ENCODE peak calls at places on chromosomes 13 and 19, in nine cellular contexts. One of them, this sample, is unnamed.

GRCh38 chr19:46408611-46409039 is 4.7 kb downstream of the CCDC8 start:
- DNase-seq in HL-60: no peak
- DNase-seq in neural progenitor cell: peak
- DNase-seq in ovary: peak
- DNase-seq in GM23338: no peak
- DNase-seq in right lobe of liver: no peak
- DNase-seq in psoas muscle: peak
- DNase-seq in dorsolateral prefrontal cortex: no peak
- DNase-seq in brain microvascular endothelial cell: no peak
- DNase-seq in this sample: peak

GRCh38 chr19:44876930-44877530 is 14.0 kb upstream of the TOMM40 start:
- DNase-seq in HL-60: peak
- DNase-seq in brain microvascular endothelial cell: no peak
- DNase-seq in neural progenitor cell: no peak
- DNase-seq in right lobe of liver: no peak
- DNase-seq in dorsolateral prefrontal cortex: no peak
- DNase-seq in psoas muscle: no peak
- DNase-seq in GM23338: no peak
- DNase-seq in ovary: no peak
- DNase-seq in this sample: no peak

GRCh38 chr19:51016798-51017683 is 2.5 kb downstream of the KLK10 start:
- DNase-seq in right lobe of liver: peak
- DNase-seq in brain microvascular endothelial cell: peak
- DNase-seq in dorsolateral prefrontal cortex: peak
- DNase-seq in HL-60: no peak
- DNase-seq in ovary: peak
- DNase-seq in neural progenitor cell: peak
- DNase-seq in psoas muscle: no peak
- DNase-seq in GM23338: peak
- DNase-seq in this sample: peak

GRCh38 chr19:45442927-45443461 is 19.3 kb upstream of the ERCC1 start:
- DNase-seq in psoas muscle: peak
- DNase-seq in GM23338: peak
- DNase-seq in dorsolateral prefrontal cortex: no peak
- DNase-seq in neural progenitor cell: peak
- DNase-seq in ovary: no peak
- DNase-seq in right lobe of liver: peak
- DNase-seq in brain microvascular endothelial cell: peak
- DNase-seq in HL-60: peak
- DNase-seq in this sample: peak

GRCh38 chr19:55087542-55087935 is 11.9 kb downstream of the EPS8L1 start:
- DNase-seq in brain microvascular endothelial cell: no peak
- DNase-seq in dorsolateral prefrontal cortex: no peak
- DNase-seq in right lobe of liver: no peak
- DNase-seq in HL-60: no peak
- DNase-seq in psoas muscle: no peak
- DNase-seq in ovary: no peak
- DNase-seq in neural progenitor cell: no peak
- DNase-seq in GM23338: peak
- DNase-seq in this sample: no peak

GRCh38 chr13:45257638-45258338 is 56.9 kb upstream of the KCTD4 start:
- DNase-seq in brain microvascular endothelial cell: no peak
- DNase-seq in right lobe of liver: no peak
- DNase-seq in dorsolateral prefrontal cortex: no peak
- DNase-seq in GM23338: no peak
- DNase-seq in neural progenitor cell: no peak
- DNase-seq in psoas muscle: no peak
- DNase-seq in HL-60: no peak
- DNase-seq in ovary: no peak
- DNase-seq in this sample: no peak

GRCh38 chr19:1466461-1467227 is 12.4 kb downstream of the C19orf25 start:
- DNase-seq in HL-60: no peak
- DNase-seq in brain microvascular endothelial cell: no peak
- DNase-seq in dorsolateral prefrontal cortex: no peak
- DNase-seq in neural progenitor cell: peak
- DNase-seq in ovary: no peak
- DNase-seq in right lobe of liver: peak
- DNase-seq in psoas muscle: peak
- DNase-seq in GM23338: no peak
- DNase-seq in this sample: no peak

GRCh38 chr19:43504426-43505185 is at the start of gene PHLDB3:
- DNase-seq in ovary: peak
- DNase-seq in GM23338: peak
- DNase-seq in neural progenitor cell: no peak
- DNase-seq in dorsolateral prefrontal cortex: no peak
- DNase-seq in HL-60: no peak
- DNase-seq in brain microvascular endothelial cell: no peak
- DNase-seq in psoas muscle: peak
- DNase-seq in right lobe of liver: peak
- DNase-seq in this sample: peak

GRCh38 chr19:53517114-53517741 is 20.7 kb upstream of the ZNF331 start:
- DNase-seq in GM23338: no peak
- DNase-seq in dorsolateral prefrontal cortex: no peak
- DNase-seq in right lobe of liver: no peak
- DNase-seq in ovary: no peak
- DNase-seq in HL-60: no peak
- DNase-seq in brain microvascular endothelial cell: no peak
- DNase-seq in psoas muscle: no peak
- DNase-seq in neural progenitor cell: no peak
- DNase-seq in this sample: no peak

GRCh38 chr13:45872574-45872973 is 21.0 kb upstream of the SIAH3 start:
- DNase-seq in brain microvascular endothelial cell: no peak
- DNase-seq in GM23338: no peak
- DNase-seq in ovary: no peak
- DNase-seq in neural progenitor cell: no peak
- DNase-seq in right lobe of liver: no peak
- DNase-seq in dorsolateral prefrontal cortex: no peak
- DNase-seq in HL-60: no peak
- DNase-seq in psoas muscle: no peak
- DNase-seq in this sample: no peak

GRCh38 chr19:13848811-13849241 is 28.1 kb upstream of the NANOS3 start:
- DNase-seq in ovary: no peak
- DNase-seq in psoas muscle: no peak
- DNase-seq in GM23338: no peak
- DNase-seq in brain microvascular endothelial cell: no peak
- DNase-seq in neural progenitor cell: no peak
- DNase-seq in HL-60: no peak
- DNase-seq in right lobe of liver: no peak
- DNase-seq in dorsolateral prefrontal cortex: no peak
- DNase-seq in this sample: no peak

GRCh38 chr13:39451301-39451700 is 151.7 kb downstream of the LHFPL6 start:
- DNase-seq in neural progenitor cell: no peak
- DNase-seq in brain microvascular endothelial cell: no peak
- DNase-seq in ovary: no peak
- DNase-seq in right lobe of liver: no peak
- DNase-seq in dorsolateral prefrontal cortex: no peak
- DNase-seq in GM23338: no peak
- DNase-seq in psoas muscle: no peak
- DNase-seq in HL-60: peak
- DNase-seq in this sample: no peak

GRCh38 chr13:28657784-28658538 is 969 bp upstream of the POMP start:
- DNase-seq in dorsolateral prefrontal cortex: no peak
- DNase-seq in neural progenitor cell: peak
- DNase-seq in right lobe of liver: no peak
- DNase-seq in ovary: no peak
- DNase-seq in GM23338: no peak
- DNase-seq in psoas muscle: no peak
- DNase-seq in brain microvascular endothelial cell: no peak
- DNase-seq in HL-60: peak
- DNase-seq in this sample: no peak

GRCh38 chr13:72953391-72953960 is 105.3 kb upstream of the KLF5 start:
- DNase-seq in psoas muscle: no peak
- DNase-seq in ovary: no peak
- DNase-seq in GM23338: no peak
- DNase-seq in right lobe of liver: no peak
- DNase-seq in neural progenitor cell: no peak
- DNase-seq in dorsolateral prefrontal cortex: no peak
- DNase-seq in HL-60: no peak
- DNase-seq in brain microvascular endothelial cell: no peak
- DNase-seq in this sample: peak

GRCh38 chr13:49098771-49099512 is 121.2 kb upstream of the MLNR start:
- DNase-seq in right lobe of liver: no peak
- DNase-seq in neural progenitor cell: peak
- DNase-seq in GM23338: peak
- DNase-seq in HL-60: no peak
- DNase-seq in psoas muscle: no peak
- DNase-seq in dorsolateral prefrontal cortex: no peak
- DNase-seq in ovary: no peak
- DNase-seq in brain microvascular endothelial cell: no peak
- DNase-seq in this sample: no peak
- TF ChIP-seq CTCF in right lobe of liver: peak
- TF ChIP-seq CTCF in neural progenitor cell: peak
- TF ChIP-seq CTCF in GM23338: peak
- TF ChIP-seq CTCF in HL-60: peak
- TF ChIP-seq CTCF in psoas muscle: peak
- TF ChIP-seq CTCF in dorsolateral prefrontal cortex: peak
- TF ChIP-seq CTCF in ovary: no peak
- TF ChIP-seq CTCF in brain microvascular endothelial cell: peak
- TF ChIP-seq CTCF in this sample: peak

GRCh38 chr19:8251025-8251472 is 41.9 kb downstream of the CERS4 start:
- DNase-seq in HL-60: no peak
- DNase-seq in psoas muscle: peak
- DNase-seq in dorsolateral prefrontal cortex: peak
- DNase-seq in right lobe of liver: peak
- DNase-seq in GM23338: no peak
- DNase-seq in brain microvascular endothelial cell: no peak
- DNase-seq in neural progenitor cell: no peak
- DNase-seq in ovary: peak
- DNase-seq in this sample: peak

GRCh38 chr19:8253678-8254077 is 44.5 kb downstream of the CERS4 start:
- DNase-seq in neural progenitor cell: no peak
- DNase-seq in brain microvascular endothelial cell: no peak
- DNase-seq in dorsolateral prefrontal cortex: no peak
- DNase-seq in GM23338: no peak
- DNase-seq in ovary: no peak
- DNase-seq in right lobe of liver: no peak
- DNase-seq in HL-60: no peak
- DNase-seq in psoas muscle: no peak
- DNase-seq in this sample: no peak

GRCh38 chr19:8252922-8253589 is 43.9 kb downstream of the CERS4 start:
- DNase-seq in dorsolateral prefrontal cortex: peak
- DNase-seq in ovary: peak
- DNase-seq in brain microvascular endothelial cell: peak
- DNase-seq in HL-60: peak
- DNase-seq in GM23338: peak
- DNase-seq in psoas muscle: peak
- DNase-seq in right lobe of liver: peak
- DNase-seq in neural progenitor cell: peak
- DNase-seq in this sample: peak

GRCh38 chr19:8248348-8249328 is 39.5 kb downstream of the CERS4 start:
- DNase-seq in dorsolateral prefrontal cortex: no peak
- DNase-seq in HL-60: no peak
- DNase-seq in brain microvascular endothelial cell: no peak
- DNase-seq in GM23338: no peak
- DNase-seq in ovary: no peak
- DNase-seq in psoas muscle: no peak
- DNase-seq in neural progenitor cell: no peak
- DNase-seq in right lobe of liver: no peak
- DNase-seq in this sample: no peak

DNA sequence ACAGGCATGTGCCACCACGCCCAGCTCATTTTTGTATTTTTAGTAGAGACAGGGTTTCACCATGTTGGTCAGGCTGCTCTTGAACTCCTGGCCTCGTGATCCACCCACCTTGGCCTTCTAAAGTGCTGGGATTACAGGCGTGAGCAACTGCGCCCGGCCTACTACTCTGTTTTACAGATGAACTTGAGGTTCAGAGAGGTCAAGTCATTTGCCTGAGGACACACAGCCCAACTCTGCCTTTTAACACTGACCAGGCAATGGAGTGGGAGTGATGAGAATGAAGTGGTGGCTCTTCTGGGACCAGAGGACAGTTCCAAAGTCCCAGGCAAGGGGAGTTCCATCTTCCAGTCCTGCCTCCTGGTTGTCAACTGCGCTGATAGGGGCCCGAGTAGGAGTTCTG is 41.4 kb downstream of the CERS4 start:
- DNase-seq in GM23338: no peak
- DNase-seq in brain microvascular endothelial cell: no peak
- DNase-seq in ovary: no peak
- DNase-seq in neural progenitor cell: no peak
- DNase-seq in HL-60: no peak
- DNase-seq in dorsolateral prefrontal cortex: no peak
- DNase-seq in psoas muscle: no peak
- DNase-seq in right lobe of liver: no peak
- DNase-seq in this sample: no peak
- H3K27ac ChIP-seq in GM23338: no peak
- H3K27ac ChIP-seq in brain microvascular endothelial cell: no peak
- H3K27ac ChIP-seq in ovary: no peak
- H3K27ac ChIP-seq in neural progenitor cell: no peak
- H3K27ac ChIP-seq in HL-60: no peak
- H3K27ac ChIP-seq in dorsolateral prefrontal cortex: peak
- H3K27ac ChIP-seq in psoas muscle: peak
- H3K27ac ChIP-seq in right lobe of liver: peak
- H3K27ac ChIP-seq in this sample: peak

GRCh38 chr13:42498521-42498920 is 75.4 kb upstream of the TNFSF11 start:
- DNase-seq in ovary: no peak
- DNase-seq in dorsolateral prefrontal cortex: no peak
- DNase-seq in neural progenitor cell: no peak
- DNase-seq in HL-60: no peak
- DNase-seq in psoas muscle: no peak
- DNase-seq in right lobe of liver: no peak
- DNase-seq in brain microvascular endothelial cell: no peak
- DNase-seq in GM23338: no peak
- DNase-seq in this sample: no peak
- TF ChIP-seq CTCF in ovary: no peak
- TF ChIP-seq CTCF in dorsolateral prefrontal cortex: no peak
- TF ChIP-seq CTCF in neural progenitor cell: no peak
- TF ChIP-seq CTCF in HL-60: no peak
- TF ChIP-seq CTCF in psoas muscle: no peak
- TF ChIP-seq CTCF in right lobe of liver: no peak
- TF ChIP-seq CTCF in brain microvascular endothelial cell: peak
- TF ChIP-seq CTCF in GM23338: no peak
- TF ChIP-seq CTCF in this sample: no peak

GRCh38 chr19:38698225-38699026 is 45.8 kb downstream of the CAPN12 start:
- DNase-seq in ovary: no peak
- DNase-seq in neural progenitor cell: peak
- DNase-seq in GM23338: no peak
- DNase-seq in right lobe of liver: no peak
- DNase-seq in dorsolateral prefrontal cortex: no peak
- DNase-seq in HL-60: no peak
- DNase-seq in brain microvascular endothelial cell: no peak
- DNase-seq in psoas muscle: no peak
- DNase-seq in this sample: no peak

GRCh38 chr19:38695832-38696732 is 48.2 kb downstream of the CAPN12 start:
- DNase-seq in neural progenitor cell: no peak
- DNase-seq in ovary: no peak
- DNase-seq in brain microvascular endothelial cell: no peak
- DNase-seq in psoas muscle: no peak
- DNase-seq in HL-60: no peak
- DNase-seq in right lobe of liver: no peak
- DNase-seq in GM23338: no peak
- DNase-seq in dorsolateral prefrontal cortex: no peak
- DNase-seq in this sample: no peak

GRCh38 chr19:38696733-38697055 is 47.6 kb downstream of the CAPN12 start:
- DNase-seq in GM23338: no peak
- DNase-seq in dorsolateral prefrontal cortex: no peak
- DNase-seq in neural progenitor cell: no peak
- DNase-seq in brain microvascular endothelial cell: no peak
- DNase-seq in right lobe of liver: no peak
- DNase-seq in HL-60: no peak
- DNase-seq in ovary: no peak
- DNase-seq in psoas muscle: no peak
- DNase-seq in this sample: no peak

GRCh38 chr19:38697641-38698071 is 46.6 kb downstream of the CAPN12 start:
- DNase-seq in HL-60: no peak
- DNase-seq in psoas muscle: no peak
- DNase-seq in brain microvascular endothelial cell: no peak
- DNase-seq in right lobe of liver: no peak
- DNase-seq in ovary: no peak
- DNase-seq in GM23338: no peak
- DNase-seq in dorsolateral prefrontal cortex: no peak
- DNase-seq in neural progenitor cell: no peak
- DNase-seq in this sample: no peak

GRCh38 chr19:38697197-38697596 is 47.1 kb downstream of the CAPN12 start:
- DNase-seq in psoas muscle: no peak
- DNase-seq in GM23338: no peak
- DNase-seq in ovary: no peak
- DNase-seq in dorsolateral prefrontal cortex: no peak
- DNase-seq in brain microvascular endothelial cell: no peak
- DNase-seq in neural progenitor cell: no peak
- DNase-seq in HL-60: no peak
- DNase-seq in right lobe of liver: no peak
- DNase-seq in this sample: no peak
- H3K27ac ChIP-seq in psoas muscle: peak
- H3K27ac ChIP-seq in GM23338: peak
- H3K27ac ChIP-seq in ovary: no peak
- H3K27ac ChIP-seq in dorsolateral prefrontal cortex: peak
- H3K27ac ChIP-seq in brain microvascular endothelial cell: no peak
- H3K27ac ChIP-seq in neural progenitor cell: no peak
- H3K27ac ChIP-seq in HL-60: no peak
- H3K27ac ChIP-seq in right lobe of liver: no peak
- H3K27ac ChIP-seq in this sample: peak